ENCODE peak calls at places on chromosomes 12 and 14, in four cellular contexts. X is AG04450, B is small intestine, Z is HL-60. J is an unnamed sample.

GRCh38 chr14:66649515-66649914 is 141.6 kb downstream of the GPHN start:
- DNase-seq in X (no peak), B (no peak), Z (no peak), J (no peak)

GRCh38 chr14:74647061-74647833 is 35.2 kb upstream of the LTBP2 start:
- DNase-seq in X (no peak), B (no peak), Z (no peak), J (no peak)

GRCh38 chr12:50572275-50572674 is 67.5 kb downstream of the DIP2B start:
- DNase-seq in X (peak), B (peak), Z (peak), J (peak)

GRCh38 chr14:64826845-64827244 is 52.9 kb downstream of the SPTB start:
- DNase-seq in X (no peak), B (no peak), Z (peak), J (no peak)

GRCh38 chr14:66859063-66859671 is 330.1 kb upstream of the GARIN2 start:
- DNase-seq in X (no peak), B (no peak), Z (no peak), J (peak)

GRCh38 chr12:95412826-95413311 is 61.1 kb upstream of the METAP2 start:
- DNase-seq in X (peak), B (no peak), Z (no peak), J (no peak)

GRCh38 chr14:104676694-104677505 is 12.5 kb upstream of the INF2 start:
- DNase-seq in X (no peak), B (no peak), Z (no peak), J (no peak)

GRCh38 chr14:68819260-68819691 is 26.4 kb upstream of the ZFP36L1 start:
- DNase-seq in X (no peak), B (peak), Z (no peak), J (peak)

GRCh38 chr12:124740691-124741137 is 123.0 kb downstream of the SCARB1 start:
- DNase-seq in X (no peak), B (peak), Z (no peak), J (no peak)

GRCh38 chr12:25493682-25494081 is 59.4 kb downstream of the LMNTD1 start:
- DNase-seq in X (no peak), B (no peak), Z (no peak), J (no peak)

GRCh38 chr12:45669762-45670161 is 59.7 kb upstream of the ARID2 start:
- DNase-seq in X (no peak), B (no peak), Z (no peak), J (no peak)

GRCh38 chr12:52235001-52235760 is 2.1 kb downstream of the KRT7 start:
- DNase-seq in X (no peak), B (no peak), Z (no peak), J (no peak)
- H3K27ac ChIP-seq in X (peak), B (no peak), Z (no peak), J (peak)

DNA sequence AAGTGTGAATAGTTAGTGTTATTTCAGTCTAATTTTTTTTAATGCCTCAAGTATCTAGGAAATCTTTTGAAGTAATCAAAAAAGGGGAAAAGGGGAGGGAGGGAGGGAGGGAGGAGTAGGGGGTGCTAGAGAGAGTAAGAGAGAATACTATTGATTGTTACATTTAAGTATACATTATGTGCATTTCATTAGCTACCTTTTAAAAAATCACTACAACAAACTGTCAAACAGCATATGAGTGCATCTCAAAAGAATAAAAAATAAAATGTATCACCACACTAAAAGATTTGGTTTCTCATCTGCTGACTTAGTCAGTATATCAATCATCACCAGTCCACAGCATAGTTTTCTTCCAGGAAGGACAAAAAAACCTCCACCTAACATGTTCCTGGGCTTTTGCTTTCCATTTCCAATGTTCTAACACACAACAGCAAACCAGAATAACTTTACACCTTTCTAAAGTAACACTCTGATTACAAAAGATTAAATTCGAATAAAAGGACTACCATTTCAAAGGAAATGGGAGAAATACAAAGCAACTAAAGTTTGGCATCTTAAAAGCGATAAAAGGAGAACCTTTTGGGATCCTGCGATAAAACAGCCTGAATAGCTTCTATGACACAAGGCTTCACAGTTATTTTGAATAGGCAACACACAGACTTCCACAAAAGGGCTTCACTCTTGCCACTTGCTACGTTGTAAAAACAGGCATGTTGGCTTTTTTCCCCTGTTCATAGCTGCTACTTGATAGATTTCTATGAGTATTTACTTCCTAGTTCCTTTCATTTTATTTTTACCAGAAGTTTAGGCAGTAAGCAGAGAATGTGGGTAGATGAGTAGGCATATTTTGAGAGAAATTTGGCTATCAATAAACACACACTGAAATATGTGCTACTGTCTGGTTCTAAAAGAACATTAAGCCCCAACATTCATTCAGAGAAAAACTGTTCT is 160.9 kb downstream of the EPS8 start:
- DNase-seq in X (no peak), B (no peak), Z (no peak), J (no peak)
- H3K27ac ChIP-seq in X (peak), B (no peak), Z (no peak), J (peak)

DNA sequence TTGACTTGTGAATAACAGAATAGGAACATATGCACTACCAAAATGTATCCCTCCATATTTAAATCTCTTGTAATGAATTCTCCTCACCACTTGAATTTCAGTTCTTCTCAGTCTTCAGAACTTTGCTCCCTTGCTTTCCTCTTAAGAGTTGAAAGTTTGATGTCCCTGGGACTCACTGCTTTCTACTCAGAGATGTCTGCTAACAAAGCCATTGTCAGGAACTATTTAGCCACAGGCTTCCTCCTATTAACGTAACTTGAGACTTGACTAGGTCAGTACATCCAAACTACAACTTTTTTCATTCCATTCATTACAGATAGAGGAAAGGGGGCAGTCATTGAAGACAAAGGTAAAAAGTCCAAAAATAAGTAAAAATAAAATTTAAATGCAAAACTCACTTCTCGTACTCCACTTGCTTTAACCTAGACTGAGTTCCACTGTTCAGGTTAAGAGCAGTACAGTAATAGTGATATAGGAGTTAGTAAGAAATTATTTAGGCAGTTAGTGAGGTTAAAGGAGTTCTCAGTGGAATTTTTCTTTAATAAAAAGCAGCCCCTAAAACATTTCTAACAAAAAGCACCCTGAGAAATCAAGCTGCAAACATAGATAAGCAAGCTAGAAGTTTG is 364.2 kb downstream of the SOX5 start:
- DNase-seq in X (no peak), B (no peak), Z (no peak), J (no peak)
- H3K27ac ChIP-seq in X (no peak), B (no peak), Z (no peak), J (no peak)

DNA sequence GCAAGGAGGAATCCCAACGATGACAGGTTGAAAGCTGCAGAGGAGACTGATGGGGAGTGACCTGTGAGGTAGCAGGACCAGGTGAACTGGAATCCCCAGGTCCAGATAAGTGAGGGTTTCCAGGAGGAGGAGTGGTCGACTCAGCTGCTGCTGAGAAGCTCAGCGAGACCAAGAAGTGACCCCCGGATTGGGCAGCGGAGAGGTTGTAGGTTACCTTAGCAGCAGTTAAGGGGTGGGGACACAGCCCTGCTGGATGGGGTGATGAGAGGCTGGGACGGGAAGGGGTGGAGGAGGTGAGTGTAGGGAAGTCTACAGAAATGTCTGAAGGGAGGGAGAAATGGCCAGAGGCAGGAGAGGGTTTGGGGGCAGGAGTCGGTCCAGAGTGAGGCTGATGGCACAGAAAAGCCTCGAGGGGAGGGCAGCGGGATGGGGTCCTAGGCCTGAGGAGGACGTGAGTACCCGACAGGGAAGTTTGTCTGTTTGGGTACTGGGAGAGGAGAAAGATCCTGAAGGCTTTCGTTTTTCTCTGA is 2.6 kb upstream of the RCOR1 start:
- DNase-seq in X (no peak), B (no peak), Z (no peak), J (no peak)
- H3K27ac ChIP-seq in X (no peak), B (no peak), Z (no peak), J (peak)

GRCh38 chr12:19957578-19957977 is 410.8 kb upstream of the PDE3A start:
- DNase-seq in X (no peak), B (no peak), Z (no peak), J (no peak)
- H3K27ac ChIP-seq in X (no peak), B (no peak), Z (no peak), J (no peak)

DNA sequence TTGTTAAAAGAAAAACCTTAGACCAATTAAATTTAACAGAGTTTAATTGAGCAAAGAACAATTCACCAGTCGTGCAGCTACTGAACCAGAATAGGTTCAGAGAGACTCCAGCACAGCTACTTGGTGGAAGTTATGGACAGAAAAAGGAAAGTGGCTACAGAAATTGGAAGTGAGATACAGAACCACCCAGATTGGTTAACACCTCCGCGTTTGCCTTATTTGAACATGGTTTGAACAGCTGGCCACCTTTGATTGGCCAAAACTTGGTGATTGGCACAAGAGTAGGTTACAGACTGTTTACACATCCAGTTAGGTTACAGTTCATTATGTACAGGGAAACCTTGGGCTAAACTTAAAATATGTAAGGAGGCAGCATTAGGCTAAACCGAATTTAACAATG is 54.9 kb downstream of the SRGAP1 start:
- DNase-seq in X (no peak), B (peak), Z (no peak), J (no peak)
- H3K27ac ChIP-seq in X (no peak), B (no peak), Z (no peak), J (no peak)

DNA sequence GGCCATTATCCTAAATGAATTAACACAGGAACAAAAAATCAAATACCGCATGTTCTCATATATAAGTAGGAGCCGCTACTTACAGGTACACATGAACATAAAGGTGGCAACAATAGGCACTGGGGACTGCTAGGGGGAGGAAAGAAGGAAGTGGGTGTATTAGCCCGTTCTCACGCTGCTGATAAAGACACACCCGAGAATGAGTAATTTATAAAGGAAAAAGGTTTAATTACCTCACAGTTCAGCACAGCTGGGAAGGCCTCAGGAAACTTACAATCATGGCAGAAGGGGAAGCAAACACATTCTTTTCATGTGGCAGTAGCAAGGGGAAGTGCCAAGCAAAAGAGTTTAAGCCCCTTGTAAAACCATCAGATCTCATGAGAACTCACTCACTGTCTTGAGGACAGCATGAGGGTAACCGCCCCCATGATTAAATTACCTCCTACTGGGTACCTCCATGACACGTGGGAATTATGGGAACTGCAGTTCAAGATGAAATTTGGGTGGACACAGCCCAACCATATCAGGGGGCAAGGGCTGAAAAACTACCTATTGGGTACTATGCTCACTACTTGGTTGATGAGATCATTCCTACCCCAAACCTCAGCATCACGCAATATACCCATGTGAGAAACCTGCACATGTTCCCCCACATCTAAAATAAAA is 16.4 kb upstream of the MIA2 start:
- DNase-seq in X (no peak), B (peak), Z (no peak), J (peak)
- H3K27ac ChIP-seq in X (no peak), B (peak), Z (no peak), J (peak)